ENCODE peak calls at places on chromosomes 16 and 17, in five cellular contexts. X, L, S, Z and Y are unnamed samples.

GRCh38 chr16:77009453-77009852 is 181.5 kb upstream of the MON1B start:
- DNase-seq in X (no peak), L (peak; percentile 23), S (no peak), Z (no peak), Y (no peak)

GRCh38 chr16:57042157-57043111 is 49.9 kb upstream of the CPNE2 start:
- DNase-seq in X (no peak), L (no peak), S (no peak), Z (no peak), Y (no peak)

GRCh38 chr17:76265624-76266243 is 586 bp downstream of the UBALD2 start:
- DNase-seq in X (peak; percentile 58), L (peak; percentile 80), S (peak; percentile 83), Z (peak; percentile 64), Y (no peak)

GRCh38 chr17:7982666-7983065 is 19.7 kb upstream of the GUCY2D start:
- DNase-seq in X (no peak), L (peak; percentile 41), S (no peak), Z (no peak), Y (no peak)

GRCh38 chr17:18139949-18140348 is 31.4 kb downstream of the MYO15A start:
- DNase-seq in X (no peak), L (no peak), S (no peak), Z (no peak), Y (no peak)

GRCh38 chr17:33284022-33284421 is 9.1 kb downstream of the ASIC2 start:
- DNase-seq in X (no peak), L (no peak), S (no peak), Z (no peak), Y (peak; percentile 33)

GRCh38 chr17:72946126-72946525 is 146.4 kb downstream of the SLC39A11 start:
- DNase-seq in X (no peak), L (no peak), S (no peak), Z (no peak), Y (no peak)

GRCh38 chr17:80883831-80884735 is 107.6 kb upstream of the CHMP6 start:
- DNase-seq in X (no peak), L (no peak), S (peak; percentile 42), Z (no peak), Y (no peak)

GRCh38 chr16:35146031-35146710 is 1686.8 kb downstream of the TP53TG3F start:
- DNase-seq in X (no peak), L (no peak), S (peak; percentile 24), Z (no peak), Y (no peak)
- H3K9me3 ChIP-seq in X (peaks cover 20% of the 10 kb centered on the region), L (no peaks in the 10 kb centered on the region), S (peaks cover 7% of the 10 kb centered on the region), Z (no peaks in the 10 kb centered on the region), Y (peaks cover 98% of the 10 kb centered on the region)

GRCh38 chr17:82202981-82203380 is 9.7 kb downstream of the CCDC57 start:
- DNase-seq in X (no peak), L (no peak), S (no peak), Z (no peak), Y (no peak)
- H3K4me3 ChIP-seq in X (no peak overlapping the region), L (no peak overlapping the region), S (no peak overlapping the region), Z (no peak overlapping the region), Y (no peak overlapping the region)

GRCh38 chr16:75421820-75422126 is 11.5 kb downstream of the CFDP1 start:
- DNase-seq in X (no peak), L (no peak), S (no peak), Z (no peak), Y (no peak)
- H3K27ac ChIP-seq in X (no peak overlapping the region), L (peak overlapping the region; percentile 61), S (no peak overlapping the region), Z (peak overlapping the region; percentile 46), Y (no peak overlapping the region)

GRCh38 chr17:82948957-82949356 is 109.1 kb upstream of the ZNF750 start:
- DNase-seq in X (no peak), L (no peak), S (peak; percentile 5), Z (no peak), Y (no peak)
- H3K9me3 ChIP-seq in X (peaks cover 47% of the 10 kb centered on the region), L (no peaks in the 10 kb centered on the region), S (peaks cover 24% of the 10 kb centered on the region), Z (no peaks in the 10 kb centered on the region), Y (peaks cover 55% of the 10 kb centered on the region)

DNA sequence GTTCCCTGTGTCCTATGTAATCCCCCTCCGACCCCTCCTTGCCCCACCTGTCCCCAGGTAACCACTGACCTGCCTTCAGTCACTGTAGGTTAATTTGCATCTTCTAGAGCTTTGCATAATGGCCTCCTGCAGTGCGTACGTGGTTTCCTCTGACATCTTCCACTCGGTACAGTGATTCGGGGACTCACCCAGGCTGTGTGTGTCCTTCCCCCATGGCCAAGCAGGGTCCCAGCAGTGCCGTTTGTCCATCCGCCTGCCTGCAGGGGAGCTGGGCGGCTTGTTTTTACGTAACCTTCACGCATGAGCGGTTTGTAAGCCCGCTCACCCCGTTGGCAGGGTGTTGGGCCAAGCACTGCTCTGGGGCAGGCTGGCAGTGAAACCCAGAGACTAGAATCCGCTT is 7.9 kb downstream of the MAPK8IP3 start:
- DNase-seq in X (no peak), L (no peak), S (no peak), Z (no peak), Y (no peak)
- H3K4me3 ChIP-seq in X (no peak overlapping the region), L (no peak overlapping the region), S (no peak overlapping the region), Z (no peak overlapping the region), Y (no peak overlapping the region)

DNA sequence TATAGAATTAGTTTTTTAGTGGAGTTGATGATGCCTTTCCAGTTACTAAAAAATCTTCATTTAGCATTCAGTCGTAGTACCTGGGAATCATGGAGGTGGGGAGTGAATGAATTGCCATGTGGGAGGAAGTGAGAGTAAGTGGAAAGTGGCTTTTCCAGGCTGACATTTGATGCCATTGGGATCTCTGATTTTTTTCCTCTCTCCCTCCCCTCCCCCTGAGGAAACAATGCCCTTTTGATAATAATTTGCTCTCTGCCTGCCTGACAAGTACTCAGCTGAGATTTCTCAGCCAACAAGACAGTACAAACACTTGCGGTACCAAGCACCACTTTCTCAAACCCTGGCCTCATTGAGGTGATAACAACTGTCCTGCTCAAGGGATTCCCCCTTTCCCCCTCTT is 2.2 kb downstream of the UBE2Z start:
- DNase-seq in X (no peak), L (no peak), S (no peak), Z (no peak), Y (no peak)
- H3K27ac ChIP-seq in X (no peak overlapping the region), L (no peak overlapping the region), S (no peak overlapping the region), Z (no peak overlapping the region), Y (no peak overlapping the region)

GRCh38 chr17:66654341-66654740 is 180.6 kb upstream of the CACNG5 start:
- DNase-seq in X (no peak), L (no peak), S (no peak), Z (no peak), Y (peak; percentile 46)
- H3K9me3 ChIP-seq in X (no peaks in the 10 kb centered on the region), L (no peaks in the 10 kb centered on the region), S (no peaks in the 10 kb centered on the region), Z (no peaks in the 10 kb centered on the region), Y (no peaks in the 10 kb centered on the region)